ENCODE peak calls at places on chromosomes 13 and 19, in eight cellular contexts. One of them, this sample, is unnamed.

GRCh38 chr13:114111577-114111976 is 20.8 kb downstream of the RASA3 start:
- DNase-seq in NCI-H774: no peak
- DNase-seq in stimulated activated CD8-positive, alpha-beta memory T cell treated with anti-CD3 and anti-CD28 coated beads, Interleukin-7, amount 100 ng/mL, for 4 hours: no peak
- DNase-seq in NCI-H1092: no peak
- DNase-seq in spleen: peak; percentile 33
- DNase-seq in activated CD8-positive, alpha-beta memory T cell treated with anti-CD3 and anti-CD28 coated beads for 1 hour: no peak
- DNase-seq in transverse colon: peak; percentile 8
- DNase-seq in progenitor cell of endocrine pancreas: no peak
- DNase-seq in this sample: no peak

GRCh38 chr13:93235258-93236015 is 8.8 kb downstream of the GPC6 start:
- DNase-seq in NCI-H774: no peak
- DNase-seq in stimulated activated CD8-positive, alpha-beta memory T cell treated with anti-CD3 and anti-CD28 coated beads, Interleukin-7, amount 100 ng/mL, for 4 hours: no peak
- DNase-seq in NCI-H1092: no peak
- DNase-seq in spleen: no peak
- DNase-seq in activated CD8-positive, alpha-beta memory T cell treated with anti-CD3 and anti-CD28 coated beads for 1 hour: no peak
- DNase-seq in transverse colon: no peak
- DNase-seq in progenitor cell of endocrine pancreas: no peak
- DNase-seq in this sample: no peak

GRCh38 chr19:4518345-4519171 is at the start of gene PLIN4:
- DNase-seq in NCI-H774: no peak
- DNase-seq in stimulated activated CD8-positive, alpha-beta memory T cell treated with anti-CD3 and anti-CD28 coated beads, Interleukin-7, amount 100 ng/mL, for 4 hours: no peak
- DNase-seq in NCI-H1092: no peak
- DNase-seq in spleen: no peak
- DNase-seq in activated CD8-positive, alpha-beta memory T cell treated with anti-CD3 and anti-CD28 coated beads for 1 hour: no peak
- DNase-seq in transverse colon: peak; percentile 60
- DNase-seq in progenitor cell of endocrine pancreas: no peak
- DNase-seq in this sample: no peak

GRCh38 chr19:8489591-8490394 is 12.6 kb downstream of the PRAM1 start:
- DNase-seq in NCI-H774: no peak
- DNase-seq in stimulated activated CD8-positive, alpha-beta memory T cell treated with anti-CD3 and anti-CD28 coated beads, Interleukin-7, amount 100 ng/mL, for 4 hours: no peak
- DNase-seq in NCI-H1092: no peak
- DNase-seq in spleen: peak; percentile 69
- DNase-seq in activated CD8-positive, alpha-beta memory T cell treated with anti-CD3 and anti-CD28 coated beads for 1 hour: no peak
- DNase-seq in transverse colon: no peak
- DNase-seq in progenitor cell of endocrine pancreas: no peak
- DNase-seq in this sample: no peak

GRCh38 chr19:3041302-3041701 is 12.2 kb upstream of the TLE2 start:
- DNase-seq in NCI-H774: no peak
- DNase-seq in stimulated activated CD8-positive, alpha-beta memory T cell treated with anti-CD3 and anti-CD28 coated beads, Interleukin-7, amount 100 ng/mL, for 4 hours: no peak
- DNase-seq in NCI-H1092: no peak
- DNase-seq in spleen: no peak
- DNase-seq in activated CD8-positive, alpha-beta memory T cell treated with anti-CD3 and anti-CD28 coated beads for 1 hour: no peak
- DNase-seq in transverse colon: no peak
- DNase-seq in progenitor cell of endocrine pancreas: no peak
- DNase-seq in this sample: no peak

GRCh38 chr13:47481521-47481920 is 519.6 kb downstream of the SUCLA2 start:
- DNase-seq in NCI-H774: no peak
- DNase-seq in stimulated activated CD8-positive, alpha-beta memory T cell treated with anti-CD3 and anti-CD28 coated beads, Interleukin-7, amount 100 ng/mL, for 4 hours: no peak
- DNase-seq in NCI-H1092: no peak
- DNase-seq in spleen: no peak
- DNase-seq in activated CD8-positive, alpha-beta memory T cell treated with anti-CD3 and anti-CD28 coated beads for 1 hour: no peak
- DNase-seq in transverse colon: no peak
- DNase-seq in progenitor cell of endocrine pancreas: no peak
- DNase-seq in this sample: no peak

GRCh38 chr19:5905072-5905778 is 553 bp downstream of the VMAC start:
- DNase-seq in NCI-H774: no peak
- DNase-seq in stimulated activated CD8-positive, alpha-beta memory T cell treated with anti-CD3 and anti-CD28 coated beads, Interleukin-7, amount 100 ng/mL, for 4 hours: no peak
- DNase-seq in NCI-H1092: no peak
- DNase-seq in spleen: no peak
- DNase-seq in activated CD8-positive, alpha-beta memory T cell treated with anti-CD3 and anti-CD28 coated beads for 1 hour: no peak
- DNase-seq in transverse colon: no peak
- DNase-seq in progenitor cell of endocrine pancreas: no peak
- DNase-seq in this sample: no peak

GRCh38 chr13:96768524-96768923 is 225.8 kb downstream of the OXGR1 start:
- DNase-seq in NCI-H774: no peak
- DNase-seq in stimulated activated CD8-positive, alpha-beta memory T cell treated with anti-CD3 and anti-CD28 coated beads, Interleukin-7, amount 100 ng/mL, for 4 hours: no peak
- DNase-seq in NCI-H1092: no peak
- DNase-seq in spleen: no peak
- DNase-seq in activated CD8-positive, alpha-beta memory T cell treated with anti-CD3 and anti-CD28 coated beads for 1 hour: no peak
- DNase-seq in transverse colon: no peak
- DNase-seq in progenitor cell of endocrine pancreas: no peak
- DNase-seq in this sample: no peak

GRCh38 chr19:38392707-38393308 is 4.3 kb downstream of the SPRED3 start:
- DNase-seq in NCI-H774: no peak
- DNase-seq in stimulated activated CD8-positive, alpha-beta memory T cell treated with anti-CD3 and anti-CD28 coated beads, Interleukin-7, amount 100 ng/mL, for 4 hours: no peak
- DNase-seq in NCI-H1092: no peak
- DNase-seq in spleen: no peak
- DNase-seq in activated CD8-positive, alpha-beta memory T cell treated with anti-CD3 and anti-CD28 coated beads for 1 hour: no peak
- DNase-seq in transverse colon: no peak
- DNase-seq in progenitor cell of endocrine pancreas: no peak
- DNase-seq in this sample: no peak

GRCh38 chr19:30070970-30071632 is 129.1 kb downstream of the URI1 start:
- DNase-seq in NCI-H774: no peak
- DNase-seq in stimulated activated CD8-positive, alpha-beta memory T cell treated with anti-CD3 and anti-CD28 coated beads, Interleukin-7, amount 100 ng/mL, for 4 hours: no peak
- DNase-seq in NCI-H1092: peak; percentile 4
- DNase-seq in spleen: peak; percentile 69
- DNase-seq in activated CD8-positive, alpha-beta memory T cell treated with anti-CD3 and anti-CD28 coated beads for 1 hour: no peak
- DNase-seq in transverse colon: peak; percentile 4
- DNase-seq in progenitor cell of endocrine pancreas: no peak
- DNase-seq in this sample: no peak

GRCh38 chr19:39704181-39705044 is at the start of gene LGALS14:
- DNase-seq in NCI-H774: no peak
- DNase-seq in stimulated activated CD8-positive, alpha-beta memory T cell treated with anti-CD3 and anti-CD28 coated beads, Interleukin-7, amount 100 ng/mL, for 4 hours: no peak
- DNase-seq in NCI-H1092: no peak
- DNase-seq in spleen: no peak
- DNase-seq in activated CD8-positive, alpha-beta memory T cell treated with anti-CD3 and anti-CD28 coated beads for 1 hour: no peak
- DNase-seq in transverse colon: no peak
- DNase-seq in progenitor cell of endocrine pancreas: no peak
- DNase-seq in this sample: no peak

GRCh38 chr19:18514800-18515682 is 6.8 kb downstream of the ELL start:
- DNase-seq in NCI-H774: peak; percentile 29
- DNase-seq in stimulated activated CD8-positive, alpha-beta memory T cell treated with anti-CD3 and anti-CD28 coated beads, Interleukin-7, amount 100 ng/mL, for 4 hours: no peak
- DNase-seq in NCI-H1092: peak; percentile 59
- DNase-seq in spleen: peak; percentile 90
- DNase-seq in activated CD8-positive, alpha-beta memory T cell treated with anti-CD3 and anti-CD28 coated beads for 1 hour: no peak
- DNase-seq in transverse colon: peak; percentile 80
- DNase-seq in progenitor cell of endocrine pancreas: no peak
- DNase-seq in this sample: no peak

GRCh38 chr13:25179810-25180437 is 7.8 kb upstream of the AMER2 start:
- DNase-seq in NCI-H774: no peak
- DNase-seq in stimulated activated CD8-positive, alpha-beta memory T cell treated with anti-CD3 and anti-CD28 coated beads, Interleukin-7, amount 100 ng/mL, for 4 hours: no peak
- DNase-seq in NCI-H1092: no peak
- DNase-seq in spleen: no peak
- DNase-seq in activated CD8-positive, alpha-beta memory T cell treated with anti-CD3 and anti-CD28 coated beads for 1 hour: no peak
- DNase-seq in transverse colon: no peak
- DNase-seq in progenitor cell of endocrine pancreas: no peak
- DNase-seq in this sample: no peak

GRCh38 chr19:13014101-13014920 is 19.0 kb downstream of the NFIX start:
- DNase-seq in NCI-H774: no peak
- DNase-seq in stimulated activated CD8-positive, alpha-beta memory T cell treated with anti-CD3 and anti-CD28 coated beads, Interleukin-7, amount 100 ng/mL, for 4 hours: no peak
- DNase-seq in NCI-H1092: no peak
- DNase-seq in spleen: no peak
- DNase-seq in activated CD8-positive, alpha-beta memory T cell treated with anti-CD3 and anti-CD28 coated beads for 1 hour: no peak
- DNase-seq in transverse colon: no peak
- DNase-seq in progenitor cell of endocrine pancreas: no peak
- DNase-seq in this sample: no peak

GRCh38 chr13:97986841-97987240 is 33.4 kb downstream of the IPO5 start:
- DNase-seq in NCI-H774: no peak
- DNase-seq in stimulated activated CD8-positive, alpha-beta memory T cell treated with anti-CD3 and anti-CD28 coated beads, Interleukin-7, amount 100 ng/mL, for 4 hours: no peak
- DNase-seq in NCI-H1092: no peak
- DNase-seq in spleen: peak; percentile 79
- DNase-seq in activated CD8-positive, alpha-beta memory T cell treated with anti-CD3 and anti-CD28 coated beads for 1 hour: no peak
- DNase-seq in transverse colon: no peak
- DNase-seq in progenitor cell of endocrine pancreas: no peak
- DNase-seq in this sample: no peak

GRCh38 chr13:99968521-99969367 is 2.8 kb downstream of the ZIC5 start:
- DNase-seq in NCI-H774: no peak
- DNase-seq in stimulated activated CD8-positive, alpha-beta memory T cell treated with anti-CD3 and anti-CD28 coated beads, Interleukin-7, amount 100 ng/mL, for 4 hours: no peak
- DNase-seq in NCI-H1092: peak; percentile 46
- DNase-seq in spleen: no peak
- DNase-seq in activated CD8-positive, alpha-beta memory T cell treated with anti-CD3 and anti-CD28 coated beads for 1 hour: no peak
- DNase-seq in transverse colon: peak; percentile 45
- DNase-seq in progenitor cell of endocrine pancreas: no peak
- DNase-seq in this sample: no peak

GRCh38 chr13:46607768-46608553 is 55.0 kb downstream of the LRCH1 start:
- DNase-seq in NCI-H774: no peak
- DNase-seq in stimulated activated CD8-positive, alpha-beta memory T cell treated with anti-CD3 and anti-CD28 coated beads, Interleukin-7, amount 100 ng/mL, for 4 hours: no peak
- DNase-seq in NCI-H1092: no peak
- DNase-seq in spleen: no peak
- DNase-seq in activated CD8-positive, alpha-beta memory T cell treated with anti-CD3 and anti-CD28 coated beads for 1 hour: no peak
- DNase-seq in transverse colon: no peak
- DNase-seq in progenitor cell of endocrine pancreas: no peak
- DNase-seq in this sample: no peak

GRCh38 chr13:31725841-31726240 is 13.5 kb upstream of the RXFP2 start:
- DNase-seq in NCI-H774: no peak
- DNase-seq in stimulated activated CD8-positive, alpha-beta memory T cell treated with anti-CD3 and anti-CD28 coated beads, Interleukin-7, amount 100 ng/mL, for 4 hours: no peak
- DNase-seq in NCI-H1092: no peak
- DNase-seq in spleen: no peak
- DNase-seq in activated CD8-positive, alpha-beta memory T cell treated with anti-CD3 and anti-CD28 coated beads for 1 hour: no peak
- DNase-seq in transverse colon: no peak
- DNase-seq in progenitor cell of endocrine pancreas: no peak
- DNase-seq in this sample: no peak

GRCh38 chr19:32866564-32867265 is 2.9 kb downstream of the SLC7A9 start:
- DNase-seq in NCI-H774: no peak
- DNase-seq in stimulated activated CD8-positive, alpha-beta memory T cell treated with anti-CD3 and anti-CD28 coated beads, Interleukin-7, amount 100 ng/mL, for 4 hours: no peak
- DNase-seq in NCI-H1092: no peak
- DNase-seq in spleen: peak; percentile 64
- DNase-seq in activated CD8-positive, alpha-beta memory T cell treated with anti-CD3 and anti-CD28 coated beads for 1 hour: no peak
- DNase-seq in transverse colon: no peak
- DNase-seq in progenitor cell of endocrine pancreas: no peak
- DNase-seq in this sample: no peak

GRCh38 chr19:10288662-10289166 is 1.0 kb upstream of the ICAM5 start:
- DNase-seq in NCI-H774: peak; percentile 43
- DNase-seq in stimulated activated CD8-positive, alpha-beta memory T cell treated with anti-CD3 and anti-CD28 coated beads, Interleukin-7, amount 100 ng/mL, for 4 hours: no peak
- DNase-seq in NCI-H1092: no peak
- DNase-seq in spleen: no peak
- DNase-seq in activated CD8-positive, alpha-beta memory T cell treated with anti-CD3 and anti-CD28 coated beads for 1 hour: no peak
- DNase-seq in transverse colon: peak; percentile 66
- DNase-seq in progenitor cell of endocrine pancreas: no peak
- DNase-seq in this sample: no peak

GRCh38 chr19:46271488-46272197 is 25.2 kb upstream of the HIF3A start:
- DNase-seq in NCI-H774: no peak
- DNase-seq in stimulated activated CD8-positive, alpha-beta memory T cell treated with anti-CD3 and anti-CD28 coated beads, Interleukin-7, amount 100 ng/mL, for 4 hours: no peak
- DNase-seq in NCI-H1092: no peak
- DNase-seq in spleen: no peak
- DNase-seq in activated CD8-positive, alpha-beta memory T cell treated with anti-CD3 and anti-CD28 coated beads for 1 hour: no peak
- DNase-seq in transverse colon: no peak
- DNase-seq in progenitor cell of endocrine pancreas: no peak
- DNase-seq in this sample: no peak

GRCh38 chr19:3057275-3057714 is 5.0 kb downstream of the TLE5 start:
- DNase-seq in NCI-H774: no peak
- DNase-seq in stimulated activated CD8-positive, alpha-beta memory T cell treated with anti-CD3 and anti-CD28 coated beads, Interleukin-7, amount 100 ng/mL, for 4 hours: no peak
- DNase-seq in NCI-H1092: peak; percentile 86
- DNase-seq in spleen: peak; percentile 90
- DNase-seq in activated CD8-positive, alpha-beta memory T cell treated with anti-CD3 and anti-CD28 coated beads for 1 hour: no peak
- DNase-seq in transverse colon: peak; percentile 73
- DNase-seq in progenitor cell of endocrine pancreas: no peak
- DNase-seq in this sample: no peak

GRCh38 chr13:59112375-59112774 is 1051.4 kb downstream of the DIAPH3 start:
- DNase-seq in NCI-H774: no peak
- DNase-seq in stimulated activated CD8-positive, alpha-beta memory T cell treated with anti-CD3 and anti-CD28 coated beads, Interleukin-7, amount 100 ng/mL, for 4 hours: no peak
- DNase-seq in NCI-H1092: no peak
- DNase-seq in spleen: no peak
- DNase-seq in activated CD8-positive, alpha-beta memory T cell treated with anti-CD3 and anti-CD28 coated beads for 1 hour: no peak
- DNase-seq in transverse colon: peak; percentile 11
- DNase-seq in progenitor cell of endocrine pancreas: no peak
- DNase-seq in this sample: no peak

GRCh38 chr19:48632692-48633147 is 4.5 kb downstream of the DBP start:
- DNase-seq in NCI-H774: no peak
- DNase-seq in stimulated activated CD8-positive, alpha-beta memory T cell treated with anti-CD3 and anti-CD28 coated beads, Interleukin-7, amount 100 ng/mL, for 4 hours: no peak
- DNase-seq in NCI-H1092: no peak
- DNase-seq in spleen: no peak
- DNase-seq in activated CD8-positive, alpha-beta memory T cell treated with anti-CD3 and anti-CD28 coated beads for 1 hour: no peak
- DNase-seq in transverse colon: no peak
- DNase-seq in progenitor cell of endocrine pancreas: no peak
- DNase-seq in this sample: no peak

GRCh38 chr13:77896536-77896935 is 22.1 kb downstream of the EDNRB start:
- DNase-seq in NCI-H774: no peak
- DNase-seq in stimulated activated CD8-positive, alpha-beta memory T cell treated with anti-CD3 and anti-CD28 coated beads, Interleukin-7, amount 100 ng/mL, for 4 hours: no peak
- DNase-seq in NCI-H1092: no peak
- DNase-seq in spleen: no peak
- DNase-seq in activated CD8-positive, alpha-beta memory T cell treated with anti-CD3 and anti-CD28 coated beads for 1 hour: no peak
- DNase-seq in transverse colon: no peak
- DNase-seq in progenitor cell of endocrine pancreas: no peak
- DNase-seq in this sample: no peak

GRCh38 chr13:96052655-96053002 is 572 bp downstream of the UGGT2 start:
- DNase-seq in NCI-H774: peak; percentile 12
- DNase-seq in stimulated activated CD8-positive, alpha-beta memory T cell treated with anti-CD3 and anti-CD28 coated beads, Interleukin-7, amount 100 ng/mL, for 4 hours: no peak
- DNase-seq in NCI-H1092: peak; percentile 14
- DNase-seq in spleen: no peak
- DNase-seq in activated CD8-positive, alpha-beta memory T cell treated with anti-CD3 and anti-CD28 coated beads for 1 hour: no peak
- DNase-seq in transverse colon: no peak
- DNase-seq in progenitor cell of endocrine pancreas: no peak
- DNase-seq in this sample: no peak

GRCh38 chr19:51440846-51441409 is 17.3 kb downstream of the SIGLEC8 start:
- DNase-seq in NCI-H774: no peak
- DNase-seq in stimulated activated CD8-positive, alpha-beta memory T cell treated with anti-CD3 and anti-CD28 coated beads, Interleukin-7, amount 100 ng/mL, for 4 hours: peak; percentile 65
- DNase-seq in NCI-H1092: no peak
- DNase-seq in spleen: peak; percentile 76
- DNase-seq in activated CD8-positive, alpha-beta memory T cell treated with anti-CD3 and anti-CD28 coated beads for 1 hour: no peak
- DNase-seq in transverse colon: no peak
- DNase-seq in progenitor cell of endocrine pancreas: no peak
- DNase-seq in this sample: no peak